ENCODE peak calls at places on chromosomes 2 and 18, in eight cellular contexts. Q is H1, L is T47D, S is cardiac septum, B is HFFc6, Y is GM20000, O is ACHN, P is posterior cingulate gyrus. T is an unnamed sample.

GRCh38 chr2:203432811-203433210 is 102.3 kb downstream of the RAPH1 start:
- DNase-seq in Q (no peak), L (no peak), S (no peak), B (no peak), Y (no peak), O (no peak), P (no peak), T (no peak)

GRCh38 chr18:2978626-2979025 is 34.3 kb downstream of the LPIN2 start:
- DNase-seq in Q (no peak), L (no peak), S (no peak), B (peak), Y (no peak), O (peak), P (no peak), T (peak)

GRCh38 chr2:127747621-127748020 is 46.3 kb downstream of the SFT2D3 start:
- DNase-seq in Q (no peak), L (no peak), S (no peak), B (no peak), Y (no peak), O (no peak), P (no peak), T (no peak)

GRCh38 chr2:74019516-74019915 is 34.8 kb downstream of the TET3 start:
- DNase-seq in Q (no peak), L (no peak), S (no peak), B (no peak), Y (no peak), O (no peak), P (no peak), T (no peak)

GRCh38 chr18:8744656-8745055 is 39.3 kb downstream of the MTCL1 start:
- DNase-seq in Q (no peak), L (no peak), S (no peak), B (no peak), Y (no peak), O (no peak), P (no peak), T (no peak)

GRCh38 chr2:173752152-173752551 is 213.0 kb downstream of the SP3 start:
- DNase-seq in Q (no peak), L (no peak), S (no peak), B (no peak), Y (no peak), O (peak), P (no peak), T (no peak)

GRCh38 chr2:118300807-118301206 is 212.5 kb downstream of the INSIG2 start:
- DNase-seq in Q (no peak), L (no peak), S (no peak), B (no peak), Y (no peak), O (no peak), P (no peak), T (no peak)

GRCh38 chr2:28447943-28448737 is 47.7 kb upstream of the PLB1 start:
- DNase-seq in Q (no peak), L (no peak), S (no peak), B (peak), Y (no peak), O (no peak), P (no peak), T (peak)

GRCh38 chr2:42072349-42073118 is 24.7 kb downstream of the PKDCC start:
- DNase-seq in Q (no peak), L (no peak), S (no peak), B (no peak), Y (no peak), O (no peak), P (no peak), T (no peak)

T was measured in kidney glomerular epithelial cell.